ENCODE peak calls at places on chromosomes 1 and 21, in four cellular contexts. One of them, this sample, is unnamed.
A peak's percentile ranks its signal among the peaks of the same experiment; 100 is the strongest.

GRCh38 chr1:15803380-15803779 is 4.1 kb downstream of the UQCRHL start:
- DNase-seq in IMR-90: peak; percentile 38
- DNase-seq in H1: peak; percentile 68
- DNase-seq in H9: peak; percentile 63
- DNase-seq in this sample: peak; percentile 76

GRCh38 chr1:98704474-98704873 is 43.0 kb downstream of the SNX7 start:
- DNase-seq in IMR-90: peak; percentile 6
- DNase-seq in H9: peak; percentile 41
- DNase-seq in H1: no peak
- DNase-seq in this sample: peak; percentile 79

GRCh38 chr1:92065042-92065441 is 10.2 kb downstream of the SETSIP start:
- DNase-seq in IMR-90: no peak
- DNase-seq in H9: no peak
- DNase-seq in H1: no peak
- DNase-seq in this sample: peak; percentile 45

GRCh38 chr21:34302496-34302895 is 61.3 kb upstream of the KCNE2 start:
- DNase-seq in H1: no peak
- DNase-seq in H9: no peak
- DNase-seq in IMR-90: peak; percentile 1
- DNase-seq in this sample: no peak

GRCh38 chr1:51274676-51275075 is 38.6 kb downstream of the RNF11 start:
- DNase-seq in IMR-90: no peak
- DNase-seq in H1: peak; percentile 2
- DNase-seq in H9: no peak
- DNase-seq in this sample: no peak

GRCh38 chr21:16046625-16047340 is 317.0 kb downstream of the USP25 start:
- DNase-seq in IMR-90: peak; percentile 47
- DNase-seq in H9: no peak
- DNase-seq in H1: no peak
- DNase-seq in this sample: no peak

GRCh38 chr1:56577859-56578663 is 1.3 kb downstream of the PLPP3 start:
- DNase-seq in H1: no peak
- DNase-seq in IMR-90: peak; percentile 61
- DNase-seq in H9: peak; percentile 51
- DNase-seq in this sample: peak; percentile 75

GRCh38 chr1:33407339-33407738 is 23.6 kb downstream of the PHC2 start:
- DNase-seq in H1: no peak
- DNase-seq in IMR-90: no peak
- DNase-seq in H9: no peak
- DNase-seq in this sample: no peak

GRCh38 chr1:17670587-17671313 is 84.4 kb upstream of the ACTL8 start:
- DNase-seq in IMR-90: no peak
- DNase-seq in H9: no peak
- DNase-seq in H1: no peak
- DNase-seq in this sample: no peak

GRCh38 chr1:26799479-26800133 is 11.9 kb downstream of the PIGV start:
- DNase-seq in IMR-90: peak; percentile 81
- DNase-seq in H9: no peak
- DNase-seq in H1: no peak
- DNase-seq in this sample: peak; percentile 83

GRCh38 chr1:192530254-192530653 is 45.3 kb upstream of the RGS1 start:
- DNase-seq in H1: no peak
- DNase-seq in H9: no peak
- DNase-seq in IMR-90: peak; percentile 48
- DNase-seq in this sample: no peak

GRCh38 chr1:192529811-192530210 is 45.8 kb upstream of the RGS1 start:
- DNase-seq in IMR-90: no peak
- DNase-seq in H1: no peak
- DNase-seq in H9: no peak
- DNase-seq in this sample: no peak

GRCh38 chr1:192524223-192524622 is 51.4 kb upstream of the RGS1 start:
- DNase-seq in H1: no peak
- DNase-seq in IMR-90: peak; percentile 34
- DNase-seq in H9: no peak
- DNase-seq in this sample: no peak

GRCh38 chr1:192527950-192528349 is 47.6 kb upstream of the RGS1 start:
- DNase-seq in H1: no peak
- DNase-seq in H9: no peak
- DNase-seq in IMR-90: no peak
- DNase-seq in this sample: no peak

GRCh38 chr1:192529031-192529755 is 46.4 kb upstream of the RGS1 start:
- DNase-seq in H1: no peak
- DNase-seq in H9: no peak
- DNase-seq in IMR-90: no peak
- DNase-seq in this sample: no peak
- H3K4me2 ChIP-seq in H1: no peak overlapping the region
- H3K4me2 ChIP-seq in H9: no peak overlapping the region
- H3K4me2 ChIP-seq in IMR-90: no peak overlapping the region
- H3K4me2 ChIP-seq in this sample: no peak overlapping the region

DNA sequence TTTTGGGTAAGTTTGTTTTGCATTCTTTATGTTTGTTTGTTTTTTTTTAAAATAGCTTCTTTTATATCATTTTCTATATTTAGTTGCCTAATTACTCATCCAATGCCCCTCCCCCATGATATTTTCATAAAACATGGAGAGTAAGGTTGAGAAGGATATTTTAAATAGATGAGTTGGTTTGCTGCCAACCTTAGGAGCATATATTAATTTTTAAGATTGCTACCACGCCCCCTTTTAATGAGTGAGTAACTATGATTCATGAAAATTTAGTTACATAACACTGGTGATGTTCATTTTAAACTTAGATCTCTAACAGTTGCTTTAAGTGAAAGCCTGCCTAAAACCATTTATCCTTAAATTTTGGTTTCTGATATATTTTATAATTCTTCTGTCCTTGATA is 18.7 kb downstream of the TMEM50A start:
- DNase-seq in H9: no peak
- DNase-seq in H1: no peak
- DNase-seq in IMR-90: peak; percentile 17
- DNase-seq in this sample: no peak
- H4K5ac ChIP-seq in H9: no peak overlapping the region
- H4K5ac ChIP-seq in H1: no peak overlapping the region
- H4K5ac ChIP-seq in IMR-90: no peak overlapping the region
- H4K5ac ChIP-seq in this sample: no peak overlapping the region

GRCh38 chr1:3456964-3457909 is 2.8 kb downstream of the ARHGEF16 start:
- DNase-seq in IMR-90: no peak
- DNase-seq in H9: no peak
- DNase-seq in H1: no peak
- DNase-seq in this sample: no peak
- H3K18ac ChIP-seq in IMR-90: no peak overlapping the region
- H3K18ac ChIP-seq in H9: no peak overlapping the region
- H3K18ac ChIP-seq in H1: no peak overlapping the region
- H3K18ac ChIP-seq in this sample: no peak overlapping the region

DNA sequence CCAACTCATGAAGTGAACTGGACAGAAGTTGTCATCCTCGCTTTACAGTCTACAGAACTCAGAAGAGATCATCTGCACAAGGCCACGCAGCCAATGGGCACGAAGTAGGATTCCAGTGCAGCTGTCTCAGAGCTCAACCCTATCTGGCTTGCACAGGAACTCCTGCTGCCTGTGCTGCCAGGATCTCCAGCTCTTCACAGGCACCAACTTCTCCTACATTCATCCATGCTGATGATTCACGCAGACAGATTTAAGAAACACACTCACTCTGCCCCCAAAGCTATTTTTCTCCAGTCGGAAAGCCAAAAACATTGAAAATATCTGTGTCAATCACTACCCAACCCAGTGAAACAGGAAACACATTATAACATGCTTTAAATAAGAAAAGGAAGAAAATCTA is 157.0 kb downstream of the RERE start:
- DNase-seq in H1: no peak
- DNase-seq in IMR-90: peak; percentile 94
- DNase-seq in H9: peak; percentile 35
- DNase-seq in this sample: no peak
- H3K4me2 ChIP-seq in H1: no peak overlapping the region
- H3K4me2 ChIP-seq in IMR-90: peak overlapping the region; percentile 85
- H3K4me2 ChIP-seq in H9: no peak overlapping the region
- H3K4me2 ChIP-seq in this sample: no peak overlapping the region

GRCh38 chr1:45982359-45982758 is 150.1 kb downstream of the PIK3R3 start:
- DNase-seq in IMR-90: no peak
- DNase-seq in H9: no peak
- DNase-seq in H1: no peak
- DNase-seq in this sample: no peak
- H4K5ac ChIP-seq in IMR-90: no peak overlapping the region
- H4K5ac ChIP-seq in H9: no peak overlapping the region
- H4K5ac ChIP-seq in H1: no peak overlapping the region
- H4K5ac ChIP-seq in this sample: no peak overlapping the region

GRCh38 chr1:205013683-205014367 is 29.2 kb upstream of the CNTN2 start:
- DNase-seq in IMR-90: no peak
- DNase-seq in H1: no peak
- DNase-seq in H9: no peak
- DNase-seq in this sample: no peak

GRCh38 chr1:205015241-205015640 is 27.8 kb upstream of the CNTN2 start:
- DNase-seq in H9: no peak
- DNase-seq in H1: no peak
- DNase-seq in IMR-90: no peak
- DNase-seq in this sample: no peak

GRCh38 chr1:205016075-205016474 is 26.9 kb upstream of the CNTN2 start:
- DNase-seq in H9: no peak
- DNase-seq in H1: no peak
- DNase-seq in IMR-90: no peak
- DNase-seq in this sample: no peak

GRCh38 chr1:205016584-205016983 is 26.4 kb upstream of the CNTN2 start:
- DNase-seq in H9: no peak
- DNase-seq in H1: no peak
- DNase-seq in IMR-90: no peak
- DNase-seq in this sample: no peak

DNA sequence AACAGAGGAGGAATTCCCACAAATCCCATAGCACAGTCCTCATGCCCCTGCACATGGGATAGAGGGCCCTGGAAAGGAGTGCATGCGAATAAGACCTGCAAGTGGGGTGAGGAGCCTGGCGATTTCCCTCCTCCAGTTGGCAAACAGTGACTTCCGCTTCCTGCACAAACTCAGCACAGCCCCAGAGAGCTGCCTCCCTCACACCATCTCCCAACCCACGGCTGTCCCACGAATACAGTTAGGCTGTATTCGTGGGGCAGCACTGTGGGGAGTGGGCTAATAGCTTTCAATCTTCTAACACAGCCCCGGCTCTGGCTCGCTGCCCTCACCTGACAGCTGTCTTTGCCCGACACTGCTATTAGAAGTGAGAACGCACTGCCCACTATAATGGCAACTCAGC is 28.2 kb upstream of the CNTN2 start:
- DNase-seq in H9: no peak
- DNase-seq in H1: no peak
- DNase-seq in IMR-90: no peak
- DNase-seq in this sample: no peak
- H3K18ac ChIP-seq in H9: no peak overlapping the region
- H3K18ac ChIP-seq in H1: no peak overlapping the region
- H3K18ac ChIP-seq in IMR-90: no peak overlapping the region
- H3K18ac ChIP-seq in this sample: no peak overlapping the region

GRCh38 chr1:181127898-181128453 is 39.5 kb downstream of the IER5 start:
- DNase-seq in H9: no peak
- DNase-seq in H1: no peak
- DNase-seq in IMR-90: peak; percentile 44
- DNase-seq in this sample: no peak

GRCh38 chr1:181124206-181124825 is 35.8 kb downstream of the IER5 start:
- DNase-seq in H9: no peak
- DNase-seq in IMR-90: no peak
- DNase-seq in H1: no peak
- DNase-seq in this sample: no peak

GRCh38 chr1:181128592-181129497 is 40.3 kb downstream of the IER5 start:
- DNase-seq in H9: peak; percentile 63
- DNase-seq in H1: peak; percentile 61
- DNase-seq in IMR-90: no peak
- DNase-seq in this sample: no peak

GRCh38 chr1:181126871-181127587 is 38.5 kb downstream of the IER5 start:
- DNase-seq in H1: no peak
- DNase-seq in IMR-90: no peak
- DNase-seq in H9: no peak
- DNase-seq in this sample: no peak

GRCh38 chr1:181126289-181126688 is 37.8 kb downstream of the IER5 start:
- DNase-seq in IMR-90: no peak
- DNase-seq in H1: no peak
- DNase-seq in H9: no peak
- DNase-seq in this sample: no peak
- H3K4me2 ChIP-seq in IMR-90: no peak overlapping the region
- H3K4me2 ChIP-seq in H1: no peak overlapping the region
- H3K4me2 ChIP-seq in H9: no peak overlapping the region
- H3K4me2 ChIP-seq in this sample: no peak overlapping the region

This sample was measured in mesendoderm.